ENCODE peak calls at places on chromosomes 6 and 20, in eight cellular contexts. X is spleen, V is suprapubic skin, R is HepG2, L is endothelial cell of umbilical vein, F is SK-N-SH, J is breast epithelium, D is sigmoid colon. W is an unnamed sample. For H3K27me3, the result is how much of the 10 kb centered on the place peaks cover.

GRCh38 chr20:3174442-3175263 is 1.3 kb upstream of the LZTS3 start:
- DNase-seq in J (no peak), F (no peak), L (peak), X (no peak), R (no peak), V (no peak), D (no peak), W (no peak)

GRCh38 chr6:80520195-80520594 is 413.7 kb downstream of the BCKDHB start:
- DNase-seq in D (no peak), R (no peak), F (no peak), X (no peak), L (peak), J (no peak), V (no peak), W (no peak)

GRCh38 chr20:14566505-14566904 is 229.1 kb upstream of the FLRT3 start:
- DNase-seq in L (no peak), F (no peak), R (no peak), J (no peak), X (no peak), D (no peak), V (no peak), W (no peak)

GRCh38 chr20:51628533-51629398 is 86.2 kb upstream of the NFATC2 start:
- DNase-seq in R (peak), X (no peak), L (peak), D (no peak), F (no peak), V (no peak), J (no peak), W (no peak)

GRCh38 chr6:139249387-139249786 is 42.4 kb downstream of the TXLNB start:
- DNase-seq in F (no peak), D (no peak), R (no peak), L (no peak), X (no peak), V (no peak), J (no peak), W (no peak)

GRCh38 chr6:88612631-88613030 is 350.8 kb downstream of the RNGTT start:
- DNase-seq in X (no peak), R (no peak), L (no peak), V (no peak), F (no peak), J (no peak), D (no peak), W (no peak)

GRCh38 chr20:4666001-4666470 is 55.7 kb upstream of the PRND start:
- DNase-seq in D (no peak), F (no peak), X (no peak), R (no peak), V (no peak), L (peak), J (no peak), W (peak)

GRCh38 chr20:52493177-52493711 is 301.7 kb upstream of the ZFP64 start:
- DNase-seq in F (no peak), X (no peak), R (no peak), V (no peak), J (no peak), L (peak), D (no peak), W (no peak)

GRCh38 chr6:52049252-52050050 is 38.0 kb downstream of the PKHD1 start:
- DNase-seq in R (peak), L (peak), V (no peak), J (no peak), F (peak), X (no peak), D (no peak), W (no peak)

GRCh38 chr6:146693342-146693741 is 94.6 kb downstream of the ADGB start:
- DNase-seq in F (no peak), J (no peak), V (no peak), L (no peak), X (no peak), R (peak), D (no peak), W (no peak)

GRCh38 chr6:134493789-134494188 is 175.9 kb upstream of the SGK1 start:
- DNase-seq in V (no peak), X (no peak), J (no peak), F (no peak), D (no peak), L (no peak), R (no peak), W (no peak)

GRCh38 chr20:38812915-38813573 is 7.5 kb downstream of the PPP1R16B start:
- DNase-seq in L (no peak), F (no peak), X (no peak), J (no peak), D (no peak), V (no peak), R (no peak), W (no peak)

GRCh38 chr6:113073611-113074191 is 726.6 kb downstream of the RFPL4B start:
- DNase-seq in L (no peak), X (no peak), F (no peak), J (no peak), R (no peak), D (no peak), V (no peak), W (no peak)

GRCh38 chr6:134299236-134299635 is 18.7 kb downstream of the SGK1 start:
- DNase-seq in L (peak), X (no peak), V (no peak), J (no peak), F (no peak), D (no peak), R (peak), W (no peak)

GRCh38 chr6:150767585-150768164 is 97.8 kb upstream of the MTHFD1L start:
- DNase-seq in F (no peak), L (peak), X (no peak), V (no peak), J (no peak), R (no peak), D (no peak), W (no peak)
- TF ChIP-seq POLR2AphosphoS5 in F (no peak), L (no peak), X (no peak), V (no peak), J (no peak), R (no peak), D (no peak), W (no peak)

GRCh38 chr20:50416930-50417329 is 93.3 kb upstream of the PTPN1 start:
- DNase-seq in X (no peak), V (no peak), J (no peak), R (no peak), L (no peak), F (no peak), D (no peak), W (no peak)
- H3K27ac ChIP-seq in X (peak), V (peak), J (peak), R (no peak), L (no peak), F (no peak), D (peak), W (peak)

GRCh38 chr6:122616877-122617276 is 6.7 kb downstream of the PKIB start:
- DNase-seq in J (no peak), R (no peak), F (no peak), D (no peak), X (no peak), V (no peak), L (no peak), W (no peak)
- H3K27me3 ChIP-seq in J (under half), R (under half), F (under half), D (under half), X (under half), V (under half), L (under half), W (under half)

GRCh38 chr6:20212392-20213111 is at the start of gene MBOAT1:
- DNase-seq in X (peak), L (peak), R (peak), F (peak), V (peak), D (peak), J (peak), W (peak)
- TF ChIP-seq POLR2AphosphoS5 in X (peak), L (peak), R (no peak), F (peak), V (peak), D (peak), J (peak), W (peak)

GRCh38 chr20:40685349-40685748 is 3.7 kb downstream of the MAFB start:
- DNase-seq in D (no peak), L (no peak), R (no peak), F (no peak), X (no peak), J (no peak), V (no peak), W (no peak)

GRCh38 chr20:40681684-40682083 is 7.4 kb downstream of the MAFB start:
- DNase-seq in X (no peak), R (no peak), V (no peak), J (no peak), D (no peak), L (no peak), F (no peak), W (no peak)

GRCh38 chr20:40682104-40683045 is 6.7 kb downstream of the MAFB start:
- DNase-seq in D (no peak), F (no peak), V (no peak), L (no peak), J (no peak), X (peak), R (peak), W (no peak)

GRCh38 chr20:40683894-40684268 is 5.2 kb downstream of the MAFB start:
- DNase-seq in X (no peak), V (no peak), R (no peak), J (no peak), D (no peak), F (no peak), L (no peak), W (no peak)

GRCh38 chr20:40683221-40683893 is 5.7 kb downstream of the MAFB start:
- DNase-seq in F (no peak), L (no peak), J (no peak), R (no peak), V (no peak), X (peak), D (no peak), W (no peak)
- H3K27ac ChIP-seq in F (no peak), L (no peak), J (peak), R (no peak), V (peak), X (peak), D (peak), W (peak)

W was measured in transverse colon.